ENCODE peak calls at places on chromosome 7, in five cellular contexts. R is activated T-helper 1 cell treated with anti-CD3 and anti-CD28 coated beads, Interleukin-2, amount 50 U/mL, for 16 hours; H is uterus; E is T follicular helper cell; V is KBM-7. O is an unnamed sample.

GRCh38 chr7:20834656-20835055 is 48.0 kb upstream of the SP8 start:
- DNase-seq in R (no peak), H (no peak), E (no peak), V (no peak), O (no peak)

GRCh38 chr7:25854608-25855497 is 297.1 kb upstream of the NFE2L3 start:
- DNase-seq in R (no peak), H (peak), E (no peak), V (peak), O (no peak)

GRCh38 chr7:81457858-81458522 is 311.9 kb downstream of the HGF start:
- DNase-seq in R (no peak), H (no peak), E (no peak), V (no peak), O (no peak)

GRCh38 chr7:154837622-154838021 is 165.3 kb downstream of the PAXIP1 start:
- DNase-seq in R (no peak), H (no peak), E (no peak), V (no peak), O (no peak)

GRCh38 chr7:2261611-2262010 is 19.6 kb downstream of the NUDT1 start:
- DNase-seq in R (no peak), H (no peak), E (no peak), V (peak), O (peak)

GRCh38 chr7:48106906-48107659 is 18.0 kb downstream of the UPP1 start:
- DNase-seq in R (no peak), H (no peak), E (no peak), V (no peak), O (no peak)

GRCh38 chr7:70619659-70620058 is 512.3 kb upstream of the GALNT17 start:
- DNase-seq in R (no peak), H (no peak), E (no peak), V (no peak), O (no peak)

GRCh38 chr7:90404777-90405176 is 1.5 kb downstream of the CLDN12 start:
- DNase-seq in R (no peak), H (no peak), E (no peak), V (no peak), O (no peak)

GRCh38 chr7:374706-375490 is 84.9 kb downstream of the FOXL3 start:
- DNase-seq in R (peak), H (peak), E (no peak), V (no peak), O (no peak)

GRCh38 chr7:130148561-130148960 is 56.6 kb downstream of the TMEM209 start:
- DNase-seq in R (no peak), H (no peak), E (no peak), V (no peak), O (no peak)

GRCh38 chr7:80386686-80387085 is 125.2 kb downstream of the GNAT3 start:
- DNase-seq in R (no peak), H (no peak), E (no peak), V (no peak), O (no peak)

GRCh38 chr7:13414661-13415105 is 574.8 kb downstream of the ETV1 start:
- DNase-seq in R (no peak), H (no peak), E (no peak), V (no peak), O (no peak)